ENCODE peak calls at places on chromosome 9, in six cellular contexts. One of them, this sample, is unnamed.

GRCh38 chr9:78856781-78857180 is 559.9 kb downstream of the PSAT1 start:
- DNase-seq in CD4-positive, alpha-beta T cell: no peak
- DNase-seq in H4: no peak
- DNase-seq in brain pericyte: no peak
- DNase-seq in MCF 10A: no peak
- DNase-seq in RPMI7951: no peak
- DNase-seq in this sample: no peak

GRCh38 chr9:78368236-78368635 is 71.3 kb downstream of the PSAT1 start:
- DNase-seq in CD4-positive, alpha-beta T cell: no peak
- DNase-seq in H4: no peak
- DNase-seq in brain pericyte: no peak
- DNase-seq in MCF 10A: no peak
- DNase-seq in RPMI7951: no peak
- DNase-seq in this sample: no peak

GRCh38 chr9:130997925-130998595 is 10.9 kb upstream of the LAMC3 start:
- DNase-seq in CD4-positive, alpha-beta T cell: peak
- DNase-seq in H4: peak
- DNase-seq in brain pericyte: no peak
- DNase-seq in MCF 10A: peak
- DNase-seq in RPMI7951: peak
- DNase-seq in this sample: peak

GRCh38 chr9:137589441-137590122 is 730 bp downstream of the ZMYND19 start:
- DNase-seq in CD4-positive, alpha-beta T cell: no peak
- DNase-seq in H4: no peak
- DNase-seq in brain pericyte: no peak
- DNase-seq in MCF 10A: no peak
- DNase-seq in RPMI7951: no peak
- DNase-seq in this sample: no peak

GRCh38 chr9:133731876-133732321 is 6.3 kb downstream of the SARDH start:
- DNase-seq in CD4-positive, alpha-beta T cell: no peak
- DNase-seq in H4: peak
- DNase-seq in brain pericyte: no peak
- DNase-seq in MCF 10A: peak
- DNase-seq in RPMI7951: peak
- DNase-seq in this sample: peak

GRCh38 chr9:14030350-14030823 is 283.6 kb downstream of the NFIB start:
- DNase-seq in CD4-positive, alpha-beta T cell: no peak
- DNase-seq in H4: peak
- DNase-seq in brain pericyte: peak
- DNase-seq in MCF 10A: peak
- DNase-seq in RPMI7951: peak
- DNase-seq in this sample: no peak

GRCh38 chr9:70478963-70479641 is 64.6 kb upstream of the KLF9 start:
- DNase-seq in CD4-positive, alpha-beta T cell: no peak
- DNase-seq in H4: no peak
- DNase-seq in brain pericyte: peak
- DNase-seq in MCF 10A: peak
- DNase-seq in RPMI7951: no peak
- DNase-seq in this sample: no peak

GRCh38 chr9:38386319-38386895 is 6.1 kb upstream of the ALDH1B1 start:
- DNase-seq in CD4-positive, alpha-beta T cell: no peak
- DNase-seq in H4: no peak
- DNase-seq in brain pericyte: no peak
- DNase-seq in MCF 10A: no peak
- DNase-seq in RPMI7951: no peak
- DNase-seq in this sample: no peak

GRCh38 chr9:4099961-4100360 is 199.9 kb downstream of the GLIS3 start:
- DNase-seq in CD4-positive, alpha-beta T cell: no peak
- DNase-seq in H4: no peak
- DNase-seq in brain pericyte: no peak
- DNase-seq in MCF 10A: peak
- DNase-seq in RPMI7951: peak
- DNase-seq in this sample: no peak

GRCh38 chr9:86046080-86046636 is 53.2 kb downstream of the GOLM1 start:
- DNase-seq in CD4-positive, alpha-beta T cell: no peak
- DNase-seq in H4: no peak
- DNase-seq in brain pericyte: no peak
- DNase-seq in MCF 10A: no peak
- DNase-seq in RPMI7951: no peak
- DNase-seq in this sample: no peak

GRCh38 chr9:117434568-117434967 is 19.7 kb upstream of the ASTN2 start:
- DNase-seq in CD4-positive, alpha-beta T cell: no peak
- DNase-seq in H4: no peak
- DNase-seq in brain pericyte: no peak
- DNase-seq in MCF 10A: peak
- DNase-seq in RPMI7951: no peak
- DNase-seq in this sample: no peak